ENCODE peak calls at places on chromosome 11, in five cellular contexts. T is NAMALWA, C is GM06990, Z is neural crest cell, B is WERI-Rb-1. F is an unnamed sample.

GRCh38 chr11:841981-842369 is 354 bp downstream of the POLR2L start:
- DNase-seq in T (no peak), C (no peak), Z (no peak), B (no peak), F (no peak)

GRCh38 chr11:15327786-15328231 is 213.1 kb downstream of the INSC start:
- DNase-seq in T (peak; percentile 42), C (peak; percentile 5), Z (peak; percentile 77), B (peak; percentile 75), F (peak; percentile 86)

GRCh38 chr11:28009383-28009782 is 98.6 kb downstream of the KIF18A start:
- DNase-seq in T (no peak), C (no peak), Z (no peak), B (no peak), F (no peak)

GRCh38 chr11:8286886-8287285 is 23.2 kb upstream of the LMO1 start:
- DNase-seq in T (no peak), C (no peak), Z (no peak), B (peak; percentile 70), F (no peak)

GRCh38 chr11:65618763-65619162 is 3.2 kb downstream of the PCNX3 start:
- DNase-seq in T (no peak), C (no peak), Z (no peak), B (no peak), F (no peak)

GRCh38 chr11:13917269-13917668 is 45.3 kb upstream of the SPON1 start:
- DNase-seq in T (no peak), C (no peak), Z (no peak), B (no peak), F (no peak)

GRCh38 chr11:33257897-33258630 is 883 bp downstream of the HIPK3 start:
- DNase-seq in T (peak; percentile 89), C (peak; percentile 89), Z (peak; percentile 69), B (peak; percentile 75), F (peak; percentile 84)

GRCh38 chr11:123386746-123387510 is 43.1 kb upstream of the GRAMD1B start:
- DNase-seq in T (no peak), C (no peak), Z (no peak), B (no peak), F (no peak)

GRCh38 chr11:68002943-68003845 is 703 bp downstream of the UNC93B1 start:
- DNase-seq in T (peak; percentile 85), C (peak; percentile 74), Z (no peak), B (no peak), F (peak; percentile 45)

GRCh38 chr11:33391893-33392251 is 134.7 kb downstream of the HIPK3 start:
- DNase-seq in T (no peak), C (no peak), Z (no peak), B (no peak), F (no peak)